ENCODE peak calls at places on chromosomes 6 and 20, in four cellular contexts. Z, K, S and W are unnamed samples.
A peak's percentile ranks its signal among the peaks of the same experiment; 100 is the strongest.

GRCh38 chr6:147793871-147794643 is 285.6 kb downstream of the SAMD5 start:
- DNase-seq in Z (no peak), S (no peak), K (no peak), W (no peak)

GRCh38 chr20:235891-236290 is 8.8 kb downstream of the DEFB129 start:
- DNase-seq in Z (no peak), S (peak; percentile 31), K (peak; percentile 5), W (no peak)

GRCh38 chr6:157229733-157230132 is 93.6 kb downstream of the TMEM242 start:
- DNase-seq in K (no peak), S (peak; percentile 98), Z (peak; percentile 100), W (no peak)

GRCh38 chr6:30103630-30104179 is 9.2 kb downstream of the TRIM31 start:
- DNase-seq in Z (no peak), S (no peak), K (no peak), W (no peak)

GRCh38 chr6:135996668-135997067 is 145.2 kb downstream of the PDE7B start:
- DNase-seq in K (no peak), Z (no peak), S (no peak), W (no peak)

GRCh38 chr20:13220194-13220856 is 749 bp upstream of the ISM1 start:
- DNase-seq in S (peak; percentile 38), K (peak; percentile 23), Z (no peak), W (peak; percentile 56)

GRCh38 chr6:50815436-50816114 is 3.1 kb upstream of the TFAP2B start:
- DNase-seq in S (no peak), K (peak; percentile 19), Z (peak; percentile 43), W (no peak)

GRCh38 chr20:56893206-56893605 is 264.1 kb downstream of the TFAP2C start:
- DNase-seq in K (no peak), S (no peak), Z (no peak), W (peak; percentile 53)

GRCh38 chr20:17613328-17614175 is 43.7 kb downstream of the DSTN start:
- DNase-seq in S (no peak), K (no peak), Z (no peak), W (no peak)

GRCh38 chr20:33229843-33230242 is 6.0 kb upstream of the BPIFA1 start:
- DNase-seq in Z (no peak), K (no peak), S (no peak), W (no peak)

GRCh38 chr20:13017883-13018535 is 9.2 kb downstream of the SPTLC3 start:
- DNase-seq in S (no peak), K (no peak), Z (peak; percentile 83), W (no peak)